ENCODE peak calls at places on chromosome 14, in ten cellular contexts. V is tibial nerve, L is A549, B is esophagus muscularis mucosa, W is left ventricle myocardium inferior, T is pancreas, F is lower lobe of right lung, N is uterus, M is fibroblast of lung, X is mammary epithelial cell. D is an unnamed sample.

GRCh38 chr14:72619071-72619710 is 274.7 kb downstream of the DPF3 start:
- DNase-seq in L (no peak), X (peak), V (no peak), N (no peak), M (no peak), W (no peak), T (no peak), B (peak), F (no peak), D (no peak)

GRCh38 chr14:91372680-91373495 is 44.7 kb downstream of the CCDC88C start:
- DNase-seq in X (no peak), B (no peak), V (no peak), M (no peak), N (no peak), W (no peak), L (no peak), F (no peak), T (no peak), D (no peak)

GRCh38 chr14:95885866-95886265 is 9.2 kb downstream of the TUNAR start:
- DNase-seq in W (no peak), X (no peak), L (no peak), M (no peak), B (no peak), F (no peak), N (no peak), T (no peak), V (no peak), D (no peak)

GRCh38 chr14:33728010-33728498 is 222.8 kb downstream of the EGLN3 start:
- DNase-seq in T (no peak), F (no peak), B (no peak), W (no peak), V (no peak), L (no peak), X (peak), M (no peak), N (no peak), D (no peak)

GRCh38 chr14:95463173-95463901 is 53.1 kb downstream of the SYNE3 start:
- DNase-seq in F (no peak), L (no peak), W (no peak), V (no peak), M (no peak), B (no peak), X (no peak), T (no peak), N (no peak), D (no peak)

GRCh38 chr14:23307146-23307447 is 464 bp downstream of the BCL2L2 start:
- DNase-seq in N (no peak), B (no peak), V (no peak), M (no peak), T (no peak), W (no peak), L (no peak), F (no peak), X (no peak), D (no peak)

GRCh38 chr14:66037361-66037760 is 448.8 kb upstream of the CCDC196 start:
- DNase-seq in B (no peak), X (no peak), L (no peak), M (no peak), F (no peak), V (no peak), N (no peak), T (no peak), W (no peak), D (no peak)

GRCh38 chr14:73783107-73783727 is 68.4 kb upstream of the PTGR2 start:
- DNase-seq in T (peak), F (no peak), V (no peak), W (no peak), N (no peak), X (no peak), B (no peak), L (no peak), M (no peak), D (no peak)

GRCh38 chr14:59305836-59306555 is 117.5 kb downstream of the DAAM1 start:
- DNase-seq in X (no peak), B (no peak), V (no peak), N (no peak), M (peak), F (no peak), W (no peak), T (no peak), L (no peak), D (no peak)

GRCh38 chr14:54166049-54166950 is 209.7 kb upstream of the BMP4 start:
- DNase-seq in L (no peak), V (no peak), B (no peak), X (no peak), T (no peak), N (no peak), W (no peak), M (no peak), F (no peak), D (no peak)

GRCh38 chr14:104821229-104821945 is 20.5 kb downstream of the ZBTB42 start:
- DNase-seq in W (no peak), N (peak), M (peak), T (peak), L (no peak), X (no peak), V (no peak), B (no peak), F (no peak), D (no peak)

GRCh38 chr14:101731187-101732080 is 30.1 kb upstream of the PPP2R5C start:
- DNase-seq in N (peak), T (peak), V (no peak), L (peak), X (peak), F (peak), B (peak), M (peak), W (no peak), D (peak)

GRCh38 chr14:24712909-24713308 is 78.9 kb upstream of the GZMB start:
- DNase-seq in T (no peak), M (no peak), B (peak), F (no peak), X (no peak), L (no peak), W (no peak), N (no peak), V (no peak), D (no peak)

GRCh38 chr14:105411017-105411941 is 8.3 kb upstream of the MTA1 start:
- DNase-seq in X (peak), L (no peak), W (peak), N (no peak), V (no peak), B (no peak), T (peak), F (peak), M (peak), D (no peak)

GRCh38 chr14:90539496-90539775 is 142.6 kb downstream of the CALM1 start:
- DNase-seq in M (no peak), W (no peak), F (no peak), V (no peak), B (no peak), T (no peak), L (no peak), X (no peak), N (no peak), D (no peak)

GRCh38 chr14:21940887-21941855 is 267.6 kb upstream of the OR4E1 start:
- DNase-seq in M (peak), F (no peak), B (no peak), L (peak), V (no peak), W (no peak), X (peak), T (no peak), N (no peak), D (no peak)

GRCh38 chr14:70784886-70785285 is 24.4 kb downstream of the MAP3K9 start:
- DNase-seq in L (no peak), M (no peak), F (no peak), T (no peak), X (peak), N (no peak), W (no peak), V (no peak), B (no peak), D (no peak)

GRCh38 chr14:56998728-56999127 is 188.4 kb upstream of the OTX2 start:
- DNase-seq in M (no peak), B (peak), T (no peak), W (no peak), X (no peak), L (no peak), V (no peak), F (no peak), N (no peak), D (no peak)

GRCh38 chr14:104749958-104750529 is 2.9 kb upstream of the SIVA1 start:
- DNase-seq in T (no peak), V (no peak), X (peak), F (no peak), M (no peak), B (no peak), L (no peak), W (no peak), N (no peak), D (no peak)

GRCh38 chr14:64715628-64716412 is 11.6 kb downstream of the PLEKHG3 start:
- DNase-seq in N (peak), L (no peak), B (no peak), W (no peak), F (no peak), M (no peak), T (peak), X (peak), V (no peak), D (no peak)

GRCh38 chr14:104206281-104206904 is 68.0 kb downstream of the KIF26A start:
- DNase-seq in W (no peak), X (no peak), B (no peak), V (no peak), N (no peak), L (no peak), T (no peak), F (no peak), M (no peak), D (no peak)

GRCh38 chr14:75495399-75495798 is 26.9 kb upstream of the BATF start:
- DNase-seq in N (no peak), F (no peak), X (no peak), T (no peak), M (no peak), V (no peak), L (no peak), B (no peak), W (no peak), D (no peak)

GRCh38 chr14:93012516-93013367 is 89.8 kb downstream of the CHGA start:
- DNase-seq in V (no peak), B (no peak), L (no peak), N (no peak), W (no peak), F (no peak), T (no peak), M (no peak), X (no peak), D (peak)
- H3K27ac ChIP-seq in V (peak), B (peak), L (peak), N (peak), W (peak), F (no peak), T (no peak), M (no peak), X (no peak), D (no peak)

DNA sequence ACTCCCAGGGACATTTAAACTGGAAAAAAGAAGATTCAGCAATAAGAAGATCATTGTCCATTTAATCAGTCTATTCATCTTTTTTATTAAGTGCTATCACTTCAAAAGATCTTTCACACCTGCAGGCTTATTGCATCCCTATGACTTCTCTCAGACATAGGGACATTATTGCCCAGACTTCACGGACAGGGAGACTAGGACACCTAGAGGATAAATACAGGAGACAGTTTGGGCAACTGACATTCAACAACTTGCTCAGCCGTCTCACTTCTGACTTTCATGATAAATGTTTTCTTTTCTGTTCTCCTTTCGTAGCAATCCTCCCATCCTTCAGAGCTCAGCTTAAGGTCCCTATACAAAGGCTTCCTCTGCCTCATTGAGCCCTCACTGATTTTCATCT is 84.3 kb downstream of the TMEM30B start:
- DNase-seq in V (no peak), M (no peak), N (no peak), L (peak), W (no peak), X (peak), T (no peak), F (no peak), B (no peak), D (no peak)
- TF ChIP-seq CTCF in V (no peak), M (no peak), N (no peak), L (peak), W (no peak), X (peak), T (no peak), F (no peak), B (no peak), D (peak)

GRCh38 chr14:60637138-60637489 is 12.2 kb downstream of the SIX1 start:
- DNase-seq in L (no peak), B (no peak), V (no peak), N (no peak), W (no peak), X (no peak), M (no peak), F (no peak), T (no peak), D (no peak)
- H3K4me3 ChIP-seq in L (no peak), B (peak), V (peak), N (no peak), W (peak), X (no peak), M (no peak), F (no peak), T (peak), D (peak)

DNA sequence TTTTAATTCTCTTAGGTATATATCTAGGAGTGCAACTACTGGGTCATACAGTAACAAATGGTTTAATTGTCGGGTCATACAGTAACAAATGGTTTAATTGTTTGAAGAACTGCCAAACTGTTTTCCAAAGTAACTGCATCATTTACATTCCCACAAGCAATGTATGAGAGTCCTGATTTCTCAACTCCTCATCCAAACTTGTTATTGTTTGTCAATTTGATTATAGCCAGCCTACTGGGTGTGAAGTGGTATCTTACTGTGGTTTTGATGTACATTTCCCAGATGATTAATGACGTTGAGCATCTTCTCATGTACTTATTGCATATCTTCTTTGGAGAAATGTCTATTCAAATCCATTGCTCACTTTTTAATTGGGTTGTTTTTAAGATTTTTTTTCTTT is 67.6 kb upstream of the CFL2 start:
- DNase-seq in V (no peak), T (no peak), F (no peak), W (no peak), L (no peak), X (peak), B (no peak), N (no peak), M (no peak), D (no peak)
- H3K27ac ChIP-seq in V (no peak), T (no peak), F (no peak), W (no peak), L (no peak), X (peak), B (no peak), N (no peak), M (peak), D (peak)

D was measured in brain microvascular endothelial cell.